ENCODE peak calls at places on chromosomes 16 and 17, in ten cellular contexts. K is HCT116; I is endodermal cell; M is endothelial cell of umbilical vein; W is body of pancreas; G is adrenal gland; Y is CD8-positive, alpha-beta T cell; D is SK-N-SH; A is naive thymus-derived CD4-positive, alpha-beta T cell; S is tibial nerve. U is an unnamed sample. For H3K36me3, the result is how much of the 10 kb centered on the place peaks cover.

GRCh38 chr17:79301469-79301868 is 226.8 kb downstream of the ENGASE start:
- DNase-seq in K (no peak), I (peak), M (no peak), W (no peak), G (no peak), Y (no peak), D (no peak), A (no peak), S (no peak), U (no peak)

GRCh38 chr17:77285594-77286390 is 145.0 kb downstream of the SEC14L1 start:
- DNase-seq in K (no peak), I (no peak), M (no peak), W (no peak), G (peak), Y (no peak), D (peak), A (no peak), S (no peak), U (peak)

GRCh38 chr16:84406006-84406963 is 37.9 kb downstream of the ATP2C2 start:
- DNase-seq in K (no peak), I (peak), M (no peak), W (no peak), G (no peak), Y (no peak), D (peak), A (no peak), S (no peak), U (no peak)

GRCh38 chr16:22353933-22354541 is 20.4 kb downstream of the CDR2 start:
- DNase-seq in K (no peak), I (no peak), M (no peak), W (no peak), G (no peak), Y (no peak), D (no peak), A (no peak), S (no peak), U (no peak)

GRCh38 chr17:238964-239259 is 57.5 kb upstream of the DOC2B start:
- DNase-seq in K (no peak), I (no peak), M (no peak), W (no peak), G (no peak), Y (no peak), D (no peak), A (no peak), S (no peak), U (peak)

GRCh38 chr17:80881321-80881720 is 110.3 kb upstream of the CHMP6 start:
- DNase-seq in K (no peak), I (no peak), M (no peak), W (no peak), G (no peak), Y (no peak), D (no peak), A (no peak), S (no peak), U (peak)

GRCh38 chr17:81130385-81131288 is 34.7 kb upstream of the PVALEF start:
- DNase-seq in K (no peak), I (no peak), M (no peak), W (no peak), G (no peak), Y (no peak), D (no peak), A (no peak), S (no peak), U (no peak)

GRCh38 chr17:67995568-67996191 is 589 bp downstream of the C17orf58 start:
- DNase-seq in K (no peak), I (peak), M (no peak), W (peak), G (peak), Y (no peak), D (peak), A (peak), S (no peak), U (no peak)

GRCh38 chr17:7308625-7309433 is 1.4 kb downstream of the EIF5A start:
- DNase-seq in K (peak), I (peak), M (peak), W (peak), G (peak), Y (peak), D (peak), A (peak), S (peak), U (no peak)

GRCh38 chr16:77212736-77213541 is 13.7 kb downstream of the SYCE1L start:
- DNase-seq in K (no peak), I (peak), M (peak), W (peak), G (peak), Y (peak), D (peak), A (peak), S (peak), U (no peak)

GRCh38 chr17:51085150-51085805 is 35.4 kb downstream of the SPAG9 start:
- DNase-seq in K (no peak), I (no peak), M (peak), W (no peak), G (no peak), Y (no peak), D (no peak), A (no peak), S (no peak), U (no peak)

GRCh38 chr17:64728041-64728695 is 66.1 kb upstream of the SMURF2 start:
- DNase-seq in K (no peak), I (no peak), M (no peak), W (no peak), G (peak), Y (no peak), D (no peak), A (no peak), S (no peak), U (no peak)

GRCh38 chr16:74275031-74275636 is 21.5 kb upstream of the PSMD7 start:
- DNase-seq in K (peak), I (no peak), M (peak), W (no peak), G (no peak), Y (no peak), D (peak), A (no peak), S (no peak), U (no peak)

GRCh38 chr16:58422809-58423208 is 30.5 kb downstream of the GINS3 start:
- DNase-seq in K (no peak), I (no peak), M (no peak), W (no peak), G (no peak), Y (no peak), D (no peak), A (no peak), S (no peak), U (no peak)

GRCh38 chr17:5584383-5584951 is at the start of gene NLRP1:
- DNase-seq in K (peak), I (peak), M (peak), W (peak), G (peak), Y (peak), D (peak), A (peak), S (peak), U (peak)

GRCh38 chr17:65742433-65743312 is 181.2 kb upstream of the AXIN2 start:
- DNase-seq in K (peak), I (no peak), M (peak), W (no peak), G (peak), Y (no peak), D (peak), A (peak), S (no peak), U (no peak)

GRCh38 chr16:1458336-1458976 is 14.1 kb upstream of the CCDC154 start:
- DNase-seq in K (no peak), I (no peak), M (no peak), W (no peak), G (no peak), Y (no peak), D (no peak), A (no peak), S (no peak), U (no peak)

GRCh38 chr17:6555331-6556120 is 829 bp downstream of the PITPNM3 start:
- DNase-seq in K (no peak), I (peak), M (peak), W (peak), G (peak), Y (no peak), D (peak), A (no peak), S (no peak), U (no peak)

GRCh38 chr16:476039-476438 is 50.6 kb downstream of the RAB11FIP3 start:
- DNase-seq in K (no peak), I (no peak), M (no peak), W (peak), G (no peak), Y (no peak), D (no peak), A (no peak), S (no peak), U (no peak)

GRCh38 chr16:83715217-83715920 is 92.4 kb upstream of the HSBP1 start:
- DNase-seq in K (no peak), I (no peak), M (peak), W (no peak), G (no peak), Y (no peak), D (no peak), A (no peak), S (no peak), U (peak)

GRCh38 chr16:47719713-47720112 is 258.6 kb downstream of the PHKB start:
- DNase-seq in K (no peak), I (no peak), M (no peak), W (no peak), G (no peak), Y (no peak), D (no peak), A (no peak), S (no peak), U (no peak)

DNA sequence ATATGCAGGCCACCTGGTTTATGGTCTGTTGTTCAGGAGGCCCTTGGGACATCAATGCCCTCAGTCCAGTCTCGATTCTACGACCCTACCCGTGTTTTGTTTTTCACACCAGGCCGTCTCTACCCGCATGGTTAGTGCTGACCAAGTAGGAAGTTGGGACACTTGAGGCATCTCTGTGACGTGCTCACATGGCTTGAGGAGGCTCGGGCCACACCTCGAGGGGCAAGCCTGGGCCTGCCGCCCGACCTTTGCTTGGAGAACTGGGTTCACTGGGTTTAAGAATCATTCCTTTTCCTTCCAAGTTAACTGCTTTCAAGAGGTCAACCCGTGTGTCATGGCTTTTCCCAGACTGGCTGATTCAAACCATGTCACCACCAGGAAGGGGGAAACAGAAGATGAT is 86.8 kb downstream of the CMIP start:
- DNase-seq in K (no peak), I (no peak), M (no peak), W (no peak), G (no peak), Y (no peak), D (no peak), A (no peak), S (no peak), U (no peak)
- H3K27ac ChIP-seq in K (no peak), I (peak), M (no peak), W (no peak), G (no peak), Y (no peak), D (no peak), A (no peak), S (no peak), U (no peak)

DNA sequence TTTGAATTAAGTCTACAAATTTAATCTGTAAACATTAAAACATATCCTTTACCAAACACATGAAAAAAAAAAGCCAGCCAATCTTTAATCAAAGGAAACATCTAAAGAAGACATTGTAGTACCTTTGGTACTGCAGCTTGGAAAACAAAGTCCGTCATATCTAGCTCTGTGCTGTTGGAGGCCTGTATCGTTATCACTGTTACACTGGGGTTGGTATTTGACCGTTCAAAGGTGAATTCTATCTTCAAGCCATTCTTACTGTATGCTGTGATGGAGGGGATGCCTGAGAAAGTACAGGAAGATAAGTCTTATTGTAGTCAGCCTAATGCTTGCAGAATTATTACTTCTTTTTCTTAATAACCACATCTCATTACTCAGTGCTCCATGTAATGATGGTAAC is 14.3 kb upstream of the PHLPP2 start:
- DNase-seq in K (no peak), I (no peak), M (no peak), W (no peak), G (no peak), Y (no peak), D (no peak), A (no peak), S (no peak), U (no peak)
- H3K4me3 ChIP-seq in K (no peak), I (no peak), M (no peak), W (no peak), G (no peak), Y (no peak), D (no peak), A (no peak), S (no peak), U (no peak)

GRCh38 chr17:62662855-62663254 is 35.4 kb downstream of the MRC2 start:
- DNase-seq in K (no peak), I (no peak), M (no peak), W (no peak), G (no peak), Y (no peak), D (no peak), A (no peak), S (no peak), U (no peak)

GRCh38 chr17:62658136-62658535 is 30.7 kb downstream of the MRC2 start:
- DNase-seq in K (no peak), I (no peak), M (no peak), W (no peak), G (no peak), Y (no peak), D (no peak), A (no peak), S (no peak), U (no peak)

GRCh38 chr17:62661337-62661736 is 33.9 kb downstream of the MRC2 start:
- DNase-seq in K (no peak), I (no peak), M (no peak), W (no peak), G (no peak), Y (no peak), D (no peak), A (no peak), S (no peak), U (no peak)

GRCh38 chr17:62663304-62663703 is 35.8 kb downstream of the MRC2 start:
- DNase-seq in K (no peak), I (peak), M (no peak), W (no peak), G (no peak), Y (no peak), D (no peak), A (no peak), S (no peak), U (no peak)

GRCh38 chr17:62660629-62661118 is 33.2 kb downstream of the MRC2 start:
- DNase-seq in K (no peak), I (no peak), M (no peak), W (no peak), G (no peak), Y (no peak), D (no peak), A (no peak), S (no peak), U (no peak)
- H3K36me3 ChIP-seq in K (under half), I (under half), M (under half), W (under half), G (under half), Y (under half), D (under half), A (under half), S (under half), U (under half)

GRCh38 chr16:69924777-69925191 is 26.4 kb upstream of the CLEC18A start:
- DNase-seq in K (no peak), I (no peak), M (peak), W (peak), G (peak), Y (no peak), D (no peak), A (no peak), S (peak), U (no peak)

GRCh38 chr16:69926241-69926640 is 24.9 kb upstream of the CLEC18A start:
- DNase-seq in K (no peak), I (no peak), M (no peak), W (no peak), G (no peak), Y (no peak), D (no peak), A (no peak), S (no peak), U (no peak)

GRCh38 chr16:69922200-69922599 is 28.9 kb upstream of the CLEC18A start:
- DNase-seq in K (no peak), I (no peak), M (no peak), W (no peak), G (no peak), Y (no peak), D (no peak), A (no peak), S (no peak), U (no peak)

GRCh38 chr16:69925311-69925710 is 25.8 kb upstream of the CLEC18A start:
- DNase-seq in K (no peak), I (no peak), M (no peak), W (no peak), G (no peak), Y (no peak), D (no peak), A (no peak), S (no peak), U (no peak)

DNA sequence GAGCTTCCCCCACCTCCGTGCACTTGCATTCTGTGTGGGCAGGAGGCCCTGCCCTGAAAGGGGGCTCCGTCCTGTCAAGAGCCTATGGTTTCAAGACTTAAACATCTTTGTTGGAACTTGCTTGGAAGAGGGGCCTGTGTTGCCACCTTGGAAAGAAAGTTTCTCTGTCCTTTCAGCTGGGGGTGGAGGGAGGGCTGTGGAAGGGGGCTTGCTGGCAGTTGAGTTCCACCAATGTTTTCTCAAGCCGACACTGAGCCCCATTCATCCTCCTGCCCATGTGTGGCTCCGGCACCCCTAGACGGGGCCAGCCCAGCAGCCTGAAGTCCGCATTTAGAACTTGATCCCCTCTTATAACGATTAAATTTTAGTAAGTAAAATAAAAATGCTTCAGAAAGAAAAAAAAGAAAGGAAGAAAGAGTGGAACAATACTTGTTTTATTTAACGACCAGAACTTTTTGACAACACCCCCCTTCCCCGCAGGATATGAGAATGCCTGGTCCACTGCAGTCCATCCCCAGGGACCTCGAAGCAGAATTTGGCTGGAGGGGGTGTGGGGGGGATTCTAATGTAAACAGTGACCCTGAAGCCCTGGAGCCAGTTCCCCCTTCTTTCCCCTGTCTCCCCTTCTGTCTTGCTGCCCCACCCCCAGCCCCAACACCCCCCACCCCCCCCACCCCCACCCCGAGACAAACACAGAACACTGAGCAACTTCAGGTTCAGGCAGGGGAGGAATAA is 26.9 kb upstream of the CLEC18A start:
- DNase-seq in K (no peak), I (no peak), M (no peak), W (no peak), G (no peak), Y (no peak), D (no peak), A (no peak), S (no peak), U (no peak)
- H3K27ac ChIP-seq in K (no peak), I (no peak), M (no peak), W (peak), G (no peak), Y (no peak), D (no peak), A (no peak), S (peak), U (no peak)

GRCh38 chr17:40068584-40068916 is 5.8 kb downstream of the THRA start:
- DNase-seq in K (no peak), I (peak), M (no peak), W (no peak), G (no peak), Y (no peak), D (no peak), A (no peak), S (no peak), U (no peak)
- H3K4me3 ChIP-seq in K (no peak), I (no peak), M (no peak), W (no peak), G (no peak), Y (peak), D (peak), A (peak), S (peak), U (peak)